ENCODE peak calls at places on chromosomes 5 and 9, in ten cellular contexts. A is CD8-positive, alpha-beta T cell; N is astrocyte of the spinal cord; E is cardiac muscle cell; I is AG10803; S is fibroblast of the aortic adventitia; D is fibroblast of pulmonary artery; J is HFFc6; T is mammary epithelial cell; C is heart right ventricle. Y is an unnamed sample.

GRCh38 chr5:74864823-74865222 is 1.4 kb downstream of the FAM169A start:
- DNase-seq in A (no peak), N (no peak), E (no peak), I (no peak), S (no peak), D (no peak), J (no peak), T (no peak), C (no peak), Y (no peak)

GRCh38 chr5:121969660-121970295 is 8.0 kb downstream of the SRFBP1 start:
- DNase-seq in A (no peak), N (peak; percentile 59), E (no peak), I (peak; percentile 28), S (peak; percentile 56), D (peak; percentile 49), J (no peak), T (no peak), C (no peak), Y (no peak)

GRCh38 chr5:80655231-80655784 is 525 bp upstream of the DHFR start:
- DNase-seq in A (no peak), N (no peak), E (no peak), I (no peak), S (peak; percentile 9), D (peak; percentile 30), J (no peak), T (peak; percentile 16), C (no peak), Y (no peak)

GRCh38 chr9:5364294-5364990 is 24.8 kb upstream of the RLN1 start:
- DNase-seq in A (no peak), N (no peak), E (no peak), I (peak; percentile 28), S (peak; percentile 52), D (peak; percentile 52), J (no peak), T (peak; percentile 14), C (no peak), Y (no peak)

GRCh38 chr5:111389390-111390082 is 122.8 kb downstream of the STARD4 start:
- DNase-seq in A (no peak), N (peak; percentile 69), E (no peak), I (peak; percentile 78), S (peak; percentile 18), D (peak; percentile 30), J (peak; percentile 91), T (peak; percentile 94), C (no peak), Y (peak; percentile 37)

GRCh38 chr9:121756477-121757285 is 105.2 kb downstream of the DAB2IP start:
- DNase-seq in A (no peak), N (no peak), E (no peak), I (no peak), S (no peak), D (no peak), J (no peak), T (no peak), C (no peak), Y (no peak)

GRCh38 chr5:78953092-78953800 is 31.9 kb downstream of the ARSB start:
- DNase-seq in A (no peak), N (peak; percentile 43), E (no peak), I (peak; percentile 68), S (no peak), D (no peak), J (peak; percentile 4), T (peak; percentile 75), C (no peak), Y (peak; percentile 31)

GRCh38 chr5:156188026-156188425 is 138.9 kb upstream of the SGCD start:
- DNase-seq in A (no peak), N (no peak), E (no peak), I (peak; percentile 49), S (no peak), D (peak; percentile 0), J (no peak), T (no peak), C (no peak), Y (no peak)

GRCh38 chr9:70382046-70382708 is 32.3 kb downstream of the KLF9 start:
- DNase-seq in A (no peak), N (no peak), E (no peak), I (no peak), S (no peak), D (no peak), J (no peak), T (no peak), C (no peak), Y (no peak)
- TF ChIP-seq CTCF in A (no peak), N (no peak), E (no peak), I (no peak), S (no peak), D (no peak), J (no peak), T (no peak), C (no peak), Y (no peak)

GRCh38 chr9:136723989-136724388 is 11.6 kb downstream of the DIPK1B start:
- DNase-seq in A (no peak), N (no peak), E (no peak), I (no peak), S (no peak), D (no peak), J (no peak), T (no peak), C (no peak), Y (no peak)

GRCh38 chr9:136722093-136722968 is 10.0 kb downstream of the DIPK1B start:
- DNase-seq in A (no peak), N (no peak), E (no peak), I (no peak), S (no peak), D (no peak), J (no peak), T (no peak), C (no peak), Y (no peak)

GRCh38 chr9:136722969-136723356 is 10.6 kb downstream of the DIPK1B start:
- DNase-seq in A (no peak), N (no peak), E (no peak), I (no peak), S (no peak), D (no peak), J (no peak), T (no peak), C (no peak), Y (no peak)

GRCh38 chr9:136724772-136725171 is 12.4 kb downstream of the DIPK1B start:
- DNase-seq in A (no peak), N (no peak), E (no peak), I (no peak), S (no peak), D (no peak), J (no peak), T (no peak), C (no peak), Y (no peak)

DNA sequence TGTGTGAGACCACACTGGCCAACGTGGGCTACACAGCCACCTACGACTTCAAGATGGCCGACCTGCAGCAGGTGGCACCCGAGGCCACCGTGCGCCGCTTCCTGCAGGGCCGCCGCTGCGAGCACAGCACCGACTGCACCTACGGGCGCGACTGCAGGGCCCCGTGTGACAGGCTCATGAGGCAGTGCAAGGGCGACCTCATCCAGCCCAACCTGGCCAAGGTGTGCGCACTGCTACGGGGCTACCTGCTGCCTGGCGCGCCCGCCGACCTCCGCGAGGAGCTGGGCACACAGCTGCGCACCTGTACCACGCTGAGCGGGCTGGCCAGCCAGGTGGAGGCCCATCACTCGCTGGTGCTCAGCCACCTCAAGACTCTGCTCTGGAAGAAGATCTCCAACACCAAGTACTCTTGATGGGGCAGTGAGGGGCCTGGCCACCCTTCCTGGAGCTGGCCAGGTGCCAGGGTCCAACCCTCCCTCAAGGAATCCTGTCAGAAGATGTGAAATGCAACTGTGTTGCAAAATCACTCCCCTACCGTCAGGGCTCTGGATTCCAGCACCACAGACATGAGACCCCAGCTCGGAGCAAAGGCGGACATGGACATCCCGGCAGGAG is 11.1 kb downstream of the DIPK1B start:
- DNase-seq in A (no peak), N (no peak), E (no peak), I (no peak), S (no peak), D (no peak), J (no peak), T (no peak), C (no peak), Y (no peak)
- TF ChIP-seq CTCF in A (no peak), N (no peak), E (no peak), I (no peak), S (no peak), D (no peak), J (no peak), T (no peak), C (no peak), Y (no peak)

GRCh38 chr9:752681-753200 is 88.8 kb upstream of the DMRT1 start:
- DNase-seq in A (no peak), N (peak; percentile 63), E (no peak), I (no peak), S (no peak), D (no peak), J (peak; percentile 22), T (peak; percentile 28), C (no peak), Y (no peak)

GRCh38 chr9:751137-752051 is 90.1 kb upstream of the DMRT1 start:
- DNase-seq in A (no peak), N (no peak), E (no peak), I (peak; percentile 72), S (peak; percentile 61), D (peak; percentile 69), J (peak; percentile 71), T (peak; percentile 56), C (no peak), Y (no peak)

GRCh38 chr9:755454-756381 is 85.8 kb upstream of the DMRT1 start:
- DNase-seq in A (no peak), N (peak; percentile 97), E (no peak), I (peak; percentile 93), S (peak; percentile 86), D (peak; percentile 87), J (peak; percentile 94), T (peak; percentile 89), C (no peak), Y (peak; percentile 71)

GRCh38 chr9:752201-752600 is 89.3 kb upstream of the DMRT1 start:
- DNase-seq in A (no peak), N (peak; percentile 94), E (no peak), I (peak; percentile 92), S (peak; percentile 95), D (peak; percentile 92), J (peak; percentile 94), T (peak; percentile 93), C (no peak), Y (no peak)

DNA sequence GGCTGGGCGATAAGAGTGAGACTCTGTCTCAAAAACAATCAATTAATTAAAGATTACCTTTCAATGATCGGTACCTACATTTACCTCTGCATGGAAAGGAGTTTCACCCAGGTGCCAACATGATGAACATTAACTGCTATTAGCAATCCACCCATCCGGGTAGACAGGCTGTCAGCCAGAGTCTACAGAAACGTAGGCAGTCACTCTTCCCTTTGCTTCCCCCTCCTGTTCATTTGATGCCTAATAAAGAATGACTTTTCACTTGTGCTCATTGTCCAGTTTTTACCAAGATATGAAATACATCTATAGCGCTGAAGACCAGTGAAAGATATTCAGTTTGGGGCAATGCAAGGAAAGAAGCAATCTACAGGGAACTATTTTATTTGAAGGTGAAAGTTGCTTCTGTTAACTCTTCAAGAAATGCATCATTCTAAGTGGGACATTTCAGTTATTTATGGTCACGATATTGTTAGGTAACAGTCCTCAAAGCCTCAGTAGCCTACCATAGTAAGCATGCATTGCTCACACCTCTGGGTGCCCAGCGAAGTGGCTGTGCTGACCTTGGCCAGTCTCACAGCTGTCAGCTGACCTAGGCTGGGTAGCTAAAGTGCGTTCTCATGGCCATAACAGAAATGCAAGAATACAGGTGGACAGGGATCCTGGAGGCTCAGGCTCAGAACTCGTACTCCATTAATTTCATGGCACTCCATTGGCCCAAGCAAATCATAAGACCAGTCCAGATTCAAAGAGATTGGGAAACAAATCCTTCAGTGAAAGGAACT is 87.2 kb upstream of the DMRT1 start:
- DNase-seq in A (no peak), N (no peak), E (no peak), I (no peak), S (no peak), D (no peak), J (no peak), T (no peak), C (no peak), Y (no peak)
- TF ChIP-seq CTCF in A (no peak), N (no peak), E (no peak), I (no peak), S (no peak), D (no peak), J (no peak), T (no peak), C (peak; percentile 7), Y (no peak)

GRCh38 chr5:52837068-52837467 is 49.4 kb downstream of the ITGA1 start:
- DNase-seq in A (no peak), N (peak; percentile 65), E (no peak), I (no peak), S (no peak), D (peak; percentile 53), J (no peak), T (no peak), C (no peak), Y (no peak)
- TF ChIP-seq CTCF in A (no peak), N (peak; percentile 10), E (peak; percentile 25), I (no peak), S (no peak), D (peak; percentile 10), J (peak; percentile 16), T (no peak), C (no peak), Y (no peak)

Y was measured in HFF-Myc.